ENCODE peak calls at places on chromosomes 12 and 14, in five cellular contexts. Z is HepG2, Y is GM12878, V is K562, E is A549. A is an unnamed sample.

GRCh38 chr14:91142214-91142668 is 28.4 kb downstream of the DGLUCY start:
- ATAC-seq in Z (no peak), Y (peak; percentile 90), V (peak; percentile 62), E (no peak), A (no peak)

GRCh38 chr12:92188517-92189188 is 43.0 kb upstream of the BTG1 start:
- ATAC-seq in Z (peak; percentile 35), Y (no peak), V (no peak), E (no peak), A (no peak)

GRCh38 chr14:81269100-81269978 is 48.6 kb upstream of the GTF2A1 start:
- ATAC-seq in Z (peak; percentile 95), Y (peak; percentile 89), V (peak; percentile 89), E (peak; percentile 93), A (peak; percentile 61)

GRCh38 chr12:15893260-15893659 is 11.1 kb downstream of the STRAP start:
- ATAC-seq in Z (no peak), Y (no peak), V (no peak), E (no peak), A (no peak)

GRCh38 chr14:84017533-84017932 is 1512.4 kb upstream of the FLRT2 start:
- ATAC-seq in Z (no peak), Y (no peak), V (no peak), E (no peak), A (no peak)

GRCh38 chr12:65725376-65725775 is 98.9 kb upstream of the HMGA2 start:
- ATAC-seq in Z (no peak), Y (no peak), V (no peak), E (no peak), A (no peak)

GRCh38 chr14:31411218-31411727 is 9.1 kb downstream of the HEATR5A start:
- ATAC-seq in Z (no peak), Y (no peak), V (no peak), E (no peak), A (no peak)

GRCh38 chr12:122078141-122079037 is at the start of gene MLXIP:
- ATAC-seq in Z (peak; percentile 76), Y (peak; percentile 81), V (peak; percentile 81), E (peak; percentile 86), A (peak; percentile 92)

GRCh38 chr12:124812972-124813371 is 50.7 kb downstream of the SCARB1 start:
- ATAC-seq in Z (no peak), Y (no peak), V (no peak), E (no peak), A (no peak)

GRCh38 chr12:64268409-64268808 is 46.3 kb upstream of the KICS2 start:
- ATAC-seq in Z (no peak), Y (no peak), V (no peak), E (no peak), A (no peak)

GRCh38 chr12:104958009-104958945 is at the start of gene SLC41A2:
- ATAC-seq in Z (peak; percentile 82), Y (peak; percentile 91), V (peak; percentile 93), E (peak; percentile 89), A (peak; percentile 92)

GRCh38 chr12:4891866-4892265 is 17.8 kb upstream of the KCNA1 start:
- ATAC-seq in Z (no peak), Y (no peak), V (no peak), E (no peak), A (no peak)

GRCh38 chr14:72519543-72519942 is 374.4 kb downstream of the DPF3 start:
- ATAC-seq in Z (no peak), Y (peak; percentile 57), V (no peak), E (no peak), A (no peak)

GRCh38 chr14:23071244-23071974 is 14.1 kb upstream of the CDH24 start:
- ATAC-seq in Z (peak; percentile 95), Y (peak; percentile 98), V (peak; percentile 97), E (peak; percentile 94), A (peak; percentile 92)

GRCh38 chr14:23070262-23071129 is 13.2 kb upstream of the CDH24 start:
- ATAC-seq in Z (no peak), Y (no peak), V (peak; percentile 12), E (no peak), A (no peak)

GRCh38 chr14:23068792-23069412 is 11.6 kb upstream of the CDH24 start:
- ATAC-seq in Z (peak; percentile 79), Y (peak; percentile 91), V (peak; percentile 80), E (peak; percentile 72), A (peak; percentile 82)

GRCh38 chr14:23067847-23068791 is 10.8 kb upstream of the CDH24 start:
- ATAC-seq in Z (peak; percentile 2), Y (peak; percentile 9), V (no peak), E (no peak), A (no peak)

DNA sequence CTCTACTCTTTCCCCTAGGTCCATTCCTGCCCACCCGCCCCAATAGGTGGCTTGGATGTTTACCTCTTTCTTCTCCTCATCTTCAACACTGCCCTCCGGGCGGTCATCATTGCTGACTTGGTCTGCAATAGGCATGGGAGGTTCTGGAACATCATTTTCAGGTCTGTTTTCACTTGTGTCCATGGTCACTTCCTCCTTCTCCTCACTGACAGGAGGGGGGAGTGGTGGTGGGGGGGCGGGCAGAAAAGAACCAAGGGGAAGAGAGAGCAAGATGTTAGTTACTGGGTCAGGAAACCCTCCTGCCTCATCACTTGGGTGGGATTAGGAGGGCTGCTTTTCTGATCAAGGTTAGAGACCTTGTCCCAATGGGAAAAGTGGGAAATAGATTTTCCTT is 12.1 kb upstream of the CDH24 start:
- ATAC-seq in Z (no peak), Y (peak; percentile 2), V (no peak), E (no peak), A (no peak)
- H3K4me1 ChIP-seq in Z (peaks cover 42% of the 10 kb centered on the region), Y (peaks cover 11% of the 10 kb centered on the region), V (peaks cover 20% of the 10 kb centered on the region), E (peaks cover 32% of the 10 kb centered on the region), A (peaks cover 24% of the 10 kb centered on the region)

GRCh38 chr12:21940549-21940948 is 677 bp downstream of the ABCC9 start:
- ATAC-seq in Z (no peak), Y (no peak), V (no peak), E (no peak), A (no peak)

GRCh38 chr12:21941522-21942376 is 523 bp upstream of the ABCC9 start:
- ATAC-seq in Z (peak; percentile 94), Y (no peak), V (peak; percentile 71), E (peak; percentile 27), A (peak; percentile 79)

GRCh38 chr12:21939435-21939834 is 1.8 kb downstream of the ABCC9 start:
- ATAC-seq in Z (no peak), Y (no peak), V (peak; percentile 73), E (no peak), A (no peak)

GRCh38 chr12:21942377-21942703 is 1.1 kb upstream of the ABCC9 start:
- ATAC-seq in Z (peak; percentile 61), Y (no peak), V (no peak), E (no peak), A (no peak)

DNA sequence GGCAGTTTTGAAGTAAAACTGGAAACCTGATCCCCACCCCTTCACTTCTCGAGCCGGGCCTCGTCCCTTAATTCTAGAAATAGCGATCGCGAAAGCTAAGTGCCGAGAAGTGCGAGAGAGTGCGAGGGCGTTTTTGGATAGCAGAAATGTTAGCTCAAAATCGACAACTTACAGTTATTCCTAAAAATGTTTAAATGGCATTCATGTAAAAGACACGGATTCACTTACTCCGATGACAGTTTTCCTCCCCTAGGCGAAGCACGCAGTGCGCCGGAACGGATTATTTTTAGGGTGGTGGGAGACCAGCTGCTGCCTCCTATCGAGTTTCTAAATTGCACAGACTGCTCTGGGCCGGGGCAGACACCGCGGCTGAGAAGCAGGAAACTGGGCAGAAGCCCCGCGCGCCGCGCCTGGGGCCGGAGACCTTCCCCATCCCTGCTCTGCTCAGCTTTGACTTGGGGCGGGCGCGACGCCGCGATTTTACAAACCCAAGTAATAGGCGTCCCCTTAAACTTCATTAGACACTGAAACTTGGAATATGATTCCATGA is at the start of gene ABCC9:
- ATAC-seq in Z (peak; percentile 80), Y (no peak), V (peak; percentile 77), E (no peak), A (peak; percentile 68)
- TF ChIP-seq POLR2A in Z (no peak), Y (no peak), V (no peak), E (no peak), A (peak; percentile 43)

GRCh38 chr12:42741771-42742510 is 152.4 kb upstream of the PRICKLE1 start:
- ATAC-seq in Z (no peak), Y (no peak), V (no peak), E (no peak), A (no peak)
- TF ChIP-seq EP300 in Z (no peak), Y (no peak), V (no peak), E (no peak), A (no peak)

GRCh38 chr14:68633131-68633991 is 159.5 kb downstream of the ZFP36L1 start:
- ATAC-seq in Z (peak; percentile 14), Y (peak; percentile 41), V (peak; percentile 35), E (no peak), A (no peak)

GRCh38 chr14:68634874-68635601 is 157.8 kb downstream of the ZFP36L1 start:
- ATAC-seq in Z (no peak), Y (no peak), V (no peak), E (no peak), A (no peak)

GRCh38 chr14:68636597-68636996 is 156.3 kb downstream of the ZFP36L1 start:
- ATAC-seq in Z (no peak), Y (no peak), V (peak; percentile 49), E (no peak), A (no peak)

GRCh38 chr14:68632591-68632895 is 160.3 kb downstream of the ZFP36L1 start:
- ATAC-seq in Z (no peak), Y (no peak), V (no peak), E (no peak), A (no peak)

GRCh38 chr14:68634346-68634745 is 158.5 kb downstream of the ZFP36L1 start:
- ATAC-seq in Z (no peak), Y (no peak), V (no peak), E (no peak), A (no peak)
- H3K4me1 ChIP-seq in Z (peaks cover 78% of the 10 kb centered on the region), Y (peaks cover 4% of the 10 kb centered on the region), V (peaks cover 6% of the 10 kb centered on the region), E (peaks cover 13% of the 10 kb centered on the region), A (peaks cover 88% of the 10 kb centered on the region)